ENCODE peak calls at places on chromosomes 13 and 19, in five cellular contexts. One of them, this sample, is unnamed. For H3K36me3, the result is how much of the 10 kb centered on the place peaks cover.

GRCh38 chr19:29439021-29439420 is 86.8 kb upstream of the VSTM2B start:
- DNase-seq in fibroblast of lung: no peak
- DNase-seq in IMR-90: no peak
- DNase-seq in SK-N-SH: no peak
- DNase-seq in H1: no peak
- DNase-seq in this sample: no peak

GRCh38 chr13:79311456-79311855 is 94.6 kb downstream of the RBM26 start:
- DNase-seq in fibroblast of lung: peak
- DNase-seq in IMR-90: peak
- DNase-seq in SK-N-SH: no peak
- DNase-seq in H1: no peak
- DNase-seq in this sample: no peak

GRCh38 chr19:7115721-7116120 is 46.2 kb downstream of the ZNF557 start:
- DNase-seq in fibroblast of lung: no peak
- DNase-seq in IMR-90: no peak
- DNase-seq in SK-N-SH: no peak
- DNase-seq in H1: no peak
- DNase-seq in this sample: no peak

GRCh38 chr19:1247747-1248453 is 483 bp upstream of the MIDN start:
- DNase-seq in fibroblast of lung: peak
- DNase-seq in IMR-90: peak
- DNase-seq in SK-N-SH: peak
- DNase-seq in H1: no peak
- DNase-seq in this sample: peak

GRCh38 chr13:42747399-42747873 is 33.9 kb upstream of the FAM216B start:
- DNase-seq in fibroblast of lung: peak
- DNase-seq in IMR-90: peak
- DNase-seq in SK-N-SH: no peak
- DNase-seq in H1: no peak
- DNase-seq in this sample: peak

GRCh38 chr13:50200562-50200961 is 185.3 kb downstream of the KCNRG start:
- DNase-seq in fibroblast of lung: no peak
- DNase-seq in IMR-90: no peak
- DNase-seq in SK-N-SH: peak
- DNase-seq in H1: no peak
- DNase-seq in this sample: no peak

GRCh38 chr13:107099661-107100060 is 531.7 kb upstream of the ARGLU1 start:
- DNase-seq in fibroblast of lung: peak
- DNase-seq in IMR-90: peak
- DNase-seq in SK-N-SH: no peak
- DNase-seq in H1: no peak
- DNase-seq in this sample: peak

GRCh38 chr13:111531505-111531904 is 211.1 kb downstream of the TEX29 start:
- DNase-seq in fibroblast of lung: peak
- DNase-seq in IMR-90: peak
- DNase-seq in SK-N-SH: no peak
- DNase-seq in H1: no peak
- DNase-seq in this sample: peak

GRCh38 chr19:30446844-30447243 is 74.7 kb downstream of the ZNF536 start:
- DNase-seq in fibroblast of lung: no peak
- DNase-seq in IMR-90: no peak
- DNase-seq in SK-N-SH: no peak
- DNase-seq in H1: no peak
- DNase-seq in this sample: no peak

GRCh38 chr19:10206226-10206873 is 11.6 kb upstream of the DNMT1 start:
- DNase-seq in fibroblast of lung: peak
- DNase-seq in IMR-90: peak
- DNase-seq in SK-N-SH: no peak
- DNase-seq in H1: no peak
- DNase-seq in this sample: peak

GRCh38 chr19:41904118-41904870 is 21.3 kb downstream of the ARHGEF1 start:
- DNase-seq in fibroblast of lung: no peak
- DNase-seq in IMR-90: no peak
- DNase-seq in SK-N-SH: no peak
- DNase-seq in H1: no peak
- DNase-seq in this sample: no peak

GRCh38 chr13:114066956-114067355 is 65.5 kb downstream of the RASA3 start:
- DNase-seq in fibroblast of lung: no peak
- DNase-seq in IMR-90: no peak
- DNase-seq in SK-N-SH: no peak
- DNase-seq in H1: no peak
- DNase-seq in this sample: no peak

GRCh38 chr13:75219479-75220237 is 262.3 kb downstream of the TBC1D4 start:
- DNase-seq in fibroblast of lung: peak
- DNase-seq in IMR-90: peak
- DNase-seq in SK-N-SH: peak
- DNase-seq in H1: peak
- DNase-seq in this sample: peak

GRCh38 chr19:18596752-18597157 is 8.2 kb downstream of the REX1BD start:
- DNase-seq in fibroblast of lung: peak
- DNase-seq in IMR-90: no peak
- DNase-seq in SK-N-SH: peak
- DNase-seq in H1: no peak
- DNase-seq in this sample: no peak

GRCh38 chr13:76663941-76664340 is 222.3 kb downstream of the KCTD12 start:
- DNase-seq in fibroblast of lung: peak
- DNase-seq in IMR-90: peak
- DNase-seq in SK-N-SH: no peak
- DNase-seq in H1: no peak
- DNase-seq in this sample: peak

GRCh38 chr13:20828540-20829364 is 55.0 kb upstream of the EEF1AKMT1 start:
- DNase-seq in fibroblast of lung: peak
- DNase-seq in IMR-90: peak
- DNase-seq in SK-N-SH: peak
- DNase-seq in H1: no peak
- DNase-seq in this sample: peak

GRCh38 chr19:10789876-10790275 is 46.1 kb downstream of the TMED1 start:
- DNase-seq in fibroblast of lung: no peak
- DNase-seq in IMR-90: no peak
- DNase-seq in SK-N-SH: no peak
- DNase-seq in H1: no peak
- DNase-seq in this sample: no peak

GRCh38 chr19:15337202-15337601 is 4.9 kb upstream of the BRD4 start:
- DNase-seq in fibroblast of lung: peak
- DNase-seq in IMR-90: peak
- DNase-seq in SK-N-SH: no peak
- DNase-seq in H1: no peak
- DNase-seq in this sample: peak

GRCh38 chr19:48308695-48309586 is 16.4 kb upstream of the EMP3 start:
- DNase-seq in fibroblast of lung: no peak
- DNase-seq in IMR-90: no peak
- DNase-seq in SK-N-SH: no peak
- DNase-seq in H1: no peak
- DNase-seq in this sample: no peak

GRCh38 chr13:32610538-32610937 is 24.3 kb downstream of the PDS5B start:
- DNase-seq in fibroblast of lung: no peak
- DNase-seq in IMR-90: no peak
- DNase-seq in SK-N-SH: no peak
- DNase-seq in H1: no peak
- DNase-seq in this sample: no peak

DNA sequence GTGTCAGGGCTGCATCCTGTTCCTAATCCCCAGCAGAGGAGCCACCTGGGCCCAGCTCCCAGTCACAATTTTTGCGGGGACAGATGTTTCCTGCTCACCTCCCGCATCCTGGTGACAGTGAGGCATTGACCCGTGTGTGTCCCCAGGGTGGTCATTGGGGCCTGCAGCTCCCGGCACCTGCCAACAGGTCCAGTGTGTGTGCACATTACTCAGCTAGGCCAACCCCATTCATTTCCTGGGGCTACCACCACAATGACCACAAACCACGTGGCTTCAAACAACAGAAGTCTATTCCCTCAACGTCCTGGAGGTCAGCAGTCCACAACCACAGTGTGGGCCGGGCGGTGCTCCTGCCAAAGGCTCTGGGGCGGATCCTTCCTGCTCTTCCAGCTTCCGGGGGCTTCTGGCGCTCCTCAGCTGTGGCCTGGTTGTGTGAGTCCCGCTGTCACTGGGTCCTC is 11.9 kb upstream of the F2RL3 start:
- DNase-seq in fibroblast of lung: no peak
- DNase-seq in IMR-90: no peak
- DNase-seq in SK-N-SH: no peak
- DNase-seq in H1: no peak
- DNase-seq in this sample: no peak
- H3K36me3 ChIP-seq in fibroblast of lung: under half
- H3K36me3 ChIP-seq in IMR-90: half or more
- H3K36me3 ChIP-seq in SK-N-SH: under half
- H3K36me3 ChIP-seq in H1: under half
- H3K36me3 ChIP-seq in this sample: half or more

GRCh38 chr13:97225533-97225932 is 3.4 kb downstream of the MBNL2 start:
- DNase-seq in fibroblast of lung: no peak
- DNase-seq in IMR-90: no peak
- DNase-seq in SK-N-SH: no peak
- DNase-seq in H1: no peak
- DNase-seq in this sample: no peak
- H3K4me3 ChIP-seq in fibroblast of lung: peak
- H3K4me3 ChIP-seq in IMR-90: peak
- H3K4me3 ChIP-seq in SK-N-SH: peak
- H3K4me3 ChIP-seq in H1: no peak
- H3K4me3 ChIP-seq in this sample: peak

GRCh38 chr19:38033658-38034150 is 126.7 kb downstream of the SIPA1L3 start:
- DNase-seq in fibroblast of lung: no peak
- DNase-seq in IMR-90: no peak
- DNase-seq in SK-N-SH: no peak
- DNase-seq in H1: peak
- DNase-seq in this sample: no peak
- H3K9ac ChIP-seq in fibroblast of lung: no peak
- H3K9ac ChIP-seq in IMR-90: no peak
- H3K9ac ChIP-seq in SK-N-SH: no peak
- H3K9ac ChIP-seq in H1: no peak
- H3K9ac ChIP-seq in this sample: no peak

GRCh38 chr13:30363725-30364124 is 56.4 kb upstream of the KATNAL1 start:
- DNase-seq in fibroblast of lung: no peak
- DNase-seq in IMR-90: no peak
- DNase-seq in SK-N-SH: no peak
- DNase-seq in H1: no peak
- DNase-seq in this sample: no peak

GRCh38 chr13:30364133-30364532 is 56.8 kb upstream of the KATNAL1 start:
- DNase-seq in fibroblast of lung: no peak
- DNase-seq in IMR-90: peak
- DNase-seq in SK-N-SH: peak
- DNase-seq in H1: no peak
- DNase-seq in this sample: no peak

GRCh38 chr13:30360586-30360985 is 53.2 kb upstream of the KATNAL1 start:
- DNase-seq in fibroblast of lung: no peak
- DNase-seq in IMR-90: no peak
- DNase-seq in SK-N-SH: no peak
- DNase-seq in H1: no peak
- DNase-seq in this sample: no peak

GRCh38 chr13:30362869-30363268 is 55.5 kb upstream of the KATNAL1 start:
- DNase-seq in fibroblast of lung: no peak
- DNase-seq in IMR-90: no peak
- DNase-seq in SK-N-SH: no peak
- DNase-seq in H1: no peak
- DNase-seq in this sample: no peak

DNA sequence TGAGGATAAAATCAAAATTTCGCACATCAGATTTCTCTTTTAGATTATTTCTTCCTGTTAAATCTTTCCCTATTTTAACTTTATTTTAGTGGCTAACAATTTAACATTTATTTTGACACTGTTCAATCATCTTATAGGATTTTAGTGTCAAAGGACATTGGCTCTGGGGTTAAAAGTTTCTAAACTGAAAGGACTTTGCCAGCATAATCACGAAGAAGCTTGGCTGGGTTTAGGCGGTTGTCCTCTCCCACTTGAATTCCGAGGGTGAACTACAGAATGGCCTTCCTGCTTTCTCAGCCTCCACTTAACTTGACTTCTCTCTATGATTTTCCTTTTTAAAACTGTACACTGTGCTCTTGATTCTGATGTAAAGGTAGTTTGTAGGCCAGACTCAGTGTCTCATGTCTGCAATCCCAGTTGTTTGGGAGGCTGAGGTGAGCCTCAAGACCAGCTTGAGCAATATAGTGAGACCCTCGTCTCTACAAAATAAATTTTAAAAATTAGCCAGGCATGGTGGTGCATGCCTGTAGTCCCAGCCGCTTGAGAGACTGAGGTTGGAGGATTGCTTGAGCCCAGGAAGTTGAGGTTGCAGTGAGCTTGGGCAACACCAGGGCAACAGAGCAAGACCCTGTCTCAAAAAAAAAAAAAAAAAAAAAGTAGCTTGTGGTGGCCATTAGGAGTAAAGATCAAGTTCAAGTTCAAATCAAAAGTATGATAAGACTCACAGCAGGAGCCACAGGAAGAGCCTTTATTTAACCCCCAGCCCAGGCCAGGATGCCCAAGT is 54.8 kb upstream of the KATNAL1 start:
- DNase-seq in fibroblast of lung: no peak
- DNase-seq in IMR-90: no peak
- DNase-seq in SK-N-SH: no peak
- DNase-seq in H1: no peak
- DNase-seq in this sample: no peak
- H3K36me3 ChIP-seq in fibroblast of lung: under half
- H3K36me3 ChIP-seq in IMR-90: under half
- H3K36me3 ChIP-seq in SK-N-SH: under half
- H3K36me3 ChIP-seq in H1: under half
- H3K36me3 ChIP-seq in this sample: under half

GRCh38 chr19:3369337-3370213 is 3.2 kb downstream of the NFIC start:
- DNase-seq in fibroblast of lung: peak
- DNase-seq in IMR-90: peak
- DNase-seq in SK-N-SH: no peak
- DNase-seq in H1: no peak
- DNase-seq in this sample: peak
- H3K4me3 ChIP-seq in fibroblast of lung: peak
- H3K4me3 ChIP-seq in IMR-90: peak
- H3K4me3 ChIP-seq in SK-N-SH: no peak
- H3K4me3 ChIP-seq in H1: peak
- H3K4me3 ChIP-seq in this sample: peak

DNA sequence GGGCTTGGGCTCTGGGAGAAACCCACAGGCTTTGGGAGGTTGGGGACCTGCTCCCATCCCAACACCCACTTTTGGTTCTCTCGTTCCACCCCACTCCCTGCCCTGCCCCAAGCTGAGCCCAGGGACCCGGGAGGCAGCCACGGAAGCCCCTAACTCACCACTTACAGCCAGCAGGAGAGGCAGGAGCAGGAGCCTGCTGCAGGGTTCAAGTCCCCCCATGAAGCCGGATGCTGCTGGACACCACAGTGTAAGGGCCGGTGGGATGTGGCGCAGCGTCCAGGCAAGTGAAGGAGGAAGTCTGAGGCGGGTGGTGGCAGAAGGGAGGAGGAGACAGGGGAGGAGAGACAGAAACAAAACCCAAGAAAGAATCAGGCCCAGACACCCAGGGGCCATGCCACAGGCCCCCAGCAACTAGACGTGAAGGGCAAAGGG is at the start of gene TYROBP:
- DNase-seq in fibroblast of lung: no peak
- DNase-seq in IMR-90: no peak
- DNase-seq in SK-N-SH: no peak
- DNase-seq in H1: no peak
- DNase-seq in this sample: no peak
- H3K9ac ChIP-seq in fibroblast of lung: no peak
- H3K9ac ChIP-seq in IMR-90: no peak
- H3K9ac ChIP-seq in SK-N-SH: no peak
- H3K9ac ChIP-seq in H1: no peak
- H3K9ac ChIP-seq in this sample: peak